ENCODE peak calls at places on chromosome 22, in six cellular contexts. D is endothelial cell of umbilical vein, M is AG04450, C is body of pancreas, Y is PC-3, T is omental fat pad. J is an unnamed sample.

GRCh38 chr22:23922921-23923320 is 28.7 kb downstream of the MIF start:
- DNase-seq in D (no peak), M (no peak), C (no peak), Y (no peak), T (no peak), J (no peak)

GRCh38 chr22:38796262-38796957 is 2.5 kb upstream of the DNAL4 start:
- DNase-seq in D (no peak), M (no peak), C (no peak), Y (no peak), T (no peak), J (no peak)

GRCh38 chr22:17190702-17191101 is 28.5 kb downstream of the ADA2 start:
- DNase-seq in D (no peak), M (no peak), C (no peak), Y (no peak), T (no peak), J (no peak)

GRCh38 chr22:32407332-32407731 is 4.7 kb downstream of the RTCB start:
- DNase-seq in D (no peak), M (no peak), C (no peak), Y (no peak), T (no peak), J (no peak)

GRCh38 chr22:41940853-41941765 is 5.8 kb downstream of the CENPM start:
- DNase-seq in D (peak; percentile 75), M (peak; percentile 64), C (peak; percentile 88), Y (peak; percentile 67), T (peak; percentile 76), J (peak; percentile 93)

GRCh38 chr22:45271667-45272188 is 13.0 kb upstream of the UPK3A start:
- DNase-seq in D (no peak), M (no peak), C (peak; percentile 44), Y (no peak), T (no peak), J (no peak)

GRCh38 chr22:21857501-21857914 is 9.9 kb downstream of the MAPK1 start:
- DNase-seq in D (no peak), M (no peak), C (no peak), Y (no peak), T (no peak), J (no peak)

GRCh38 chr22:22692707-22693530 is 48.5 kb downstream of the GGTLC2 start:
- DNase-seq in D (peak; percentile 36), M (no peak), C (peak; percentile 86), Y (peak; percentile 83), T (no peak), J (peak; percentile 90)

GRCh38 chr22:45201678-45202332 is 38.1 kb downstream of the NUP50 start:
- DNase-seq in D (no peak), M (peak; percentile 99), C (no peak), Y (peak; percentile 89), T (no peak), J (no peak)

GRCh38 chr22:20402960-20403778 is 9.2 kb downstream of the ZNF74 start:
- DNase-seq in D (no peak), M (no peak), C (no peak), Y (no peak), T (no peak), J (no peak)

GRCh38 chr22:46111645-46112306 is 38.5 kb upstream of the PPARA start:
- DNase-seq in D (no peak), M (no peak), C (peak; percentile 45), Y (no peak), T (no peak), J (no peak)

GRCh38 chr22:45263790-45264269 is 20.9 kb upstream of the UPK3A start:
- DNase-seq in D (peak; percentile 61), M (peak; percentile 34), C (peak; percentile 87), Y (no peak), T (no peak), J (peak; percentile 63)

GRCh38 chr22:42080287-42080686 is 787 bp downstream of the SMDT1 start:
- DNase-seq in D (peak; percentile 68), M (no peak), C (peak; percentile 45), Y (peak; percentile 8), T (no peak), J (no peak)

GRCh38 chr22:46373838-46374662 is 38.5 kb downstream of the TRMU start:
- DNase-seq in D (peak; percentile 51), M (no peak), C (no peak), Y (no peak), T (no peak), J (peak; percentile 84)

GRCh38 chr22:39080993-39081513 is 4.0 kb downstream of the APOBEC3G start:
- DNase-seq in D (no peak), M (no peak), C (no peak), Y (no peak), T (no peak), J (no peak)

GRCh38 chr22:49771266-49772065 is 56.2 kb downstream of the BRD1 start:
- DNase-seq in D (no peak), M (no peak), C (no peak), Y (no peak), T (no peak), J (no peak)

GRCh38 chr22:34105461-34106062 is 185.3 kb upstream of the LARGE1 start:
- DNase-seq in D (no peak), M (no peak), C (peak; percentile 60), Y (peak; percentile 9), T (peak; percentile 52), J (no peak)

GRCh38 chr22:18078329-18079041 is 695 bp downstream of the PEX26 start:
- DNase-seq in D (peak; percentile 26), M (no peak), C (peak; percentile 59), Y (peak; percentile 45), T (no peak), J (peak; percentile 64)

GRCh38 chr22:39139933-39140332 is 12.5 kb downstream of the CBX7 start:
- DNase-seq in D (no peak), M (no peak), C (no peak), Y (no peak), T (no peak), J (no peak)

GRCh38 chr22:24391836-24392217 is 35.6 kb upstream of the ADORA2A start:
- DNase-seq in D (peak; percentile 60), M (peak; percentile 38), C (no peak), Y (peak; percentile 7), T (no peak), J (no peak)

GRCh38 chr22:38442967-38443674 is 11.9 kb downstream of the KCNJ4 start:
- DNase-seq in D (no peak), M (no peak), C (no peak), Y (no peak), T (no peak), J (no peak)

GRCh38 chr22:32080904-32081303 is 37.8 kb downstream of the SLC5A1 start:
- DNase-seq in D (peak; percentile 11), M (peak; percentile 6), C (peak; percentile 28), Y (peak; percentile 60), T (no peak), J (no peak)

GRCh38 chr22:36106910-36107309 is 53.6 kb downstream of the APOL3 start:
- DNase-seq in D (no peak), M (no peak), C (no peak), Y (no peak), T (no peak), J (no peak)

DNA sequence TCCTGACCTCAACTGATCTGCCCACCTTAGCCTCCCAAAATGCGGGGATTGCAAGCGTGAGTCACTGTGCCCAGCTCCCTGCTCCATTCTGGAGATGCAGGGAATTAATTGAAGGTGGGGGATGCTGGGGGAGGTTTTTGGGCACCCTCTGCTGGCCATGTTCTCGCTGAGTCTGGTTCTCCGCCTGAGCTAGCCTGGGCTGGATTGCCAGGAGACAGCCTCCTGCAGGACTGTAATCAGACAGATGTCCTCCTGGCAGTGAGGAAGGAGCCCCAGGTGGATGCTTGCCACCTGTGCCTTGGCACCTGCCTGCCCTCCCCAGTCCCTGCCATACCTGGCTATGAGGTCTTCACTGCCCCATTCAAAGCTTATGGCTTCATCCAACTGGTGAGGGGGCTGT is 5.4 kb downstream of the MTFP1 start:
- DNase-seq in D (no peak), M (no peak), C (no peak), Y (no peak), T (no peak), J (no peak)
- TF ChIP-seq CTCF in D (no peak), M (no peak), C (no peak), Y (no peak), T (no peak), J (no peak)

DNA sequence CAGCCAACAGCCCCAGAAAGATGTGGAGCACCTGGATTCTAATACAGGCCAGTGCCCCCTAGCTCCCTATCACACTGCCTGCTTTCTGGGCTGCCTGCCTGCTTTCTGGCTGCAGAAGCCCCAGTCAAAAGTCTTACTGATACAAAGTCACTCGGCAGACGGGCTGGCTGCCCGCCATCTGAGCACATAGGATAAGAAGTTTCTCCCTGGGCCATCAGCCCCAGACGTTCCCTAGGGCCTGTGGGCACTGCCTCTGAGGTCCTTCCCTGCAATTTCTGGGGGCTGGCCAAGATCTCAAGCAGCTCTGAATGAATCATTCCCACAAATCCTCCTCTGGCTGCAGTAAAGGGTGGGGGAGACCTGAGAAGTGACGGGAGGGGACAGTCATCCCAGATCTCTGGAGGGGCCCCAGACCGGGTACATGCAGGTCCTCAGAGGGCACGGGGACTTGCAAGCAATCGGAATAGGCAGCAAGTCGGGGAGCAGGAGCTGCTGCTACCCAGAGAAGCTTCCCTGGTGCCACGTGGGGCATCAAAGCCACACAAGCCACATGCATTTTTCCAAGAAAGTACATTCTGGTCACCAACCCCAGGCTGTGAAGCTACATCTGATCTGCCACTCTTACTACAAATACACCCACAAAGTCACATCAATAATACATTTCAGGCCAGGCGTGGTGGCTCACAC is 4.7 kb downstream of the TPST2 start:
- DNase-seq in D (peak; percentile 80), M (no peak), C (peak; percentile 66), Y (peak; percentile 81), T (no peak), J (peak; percentile 17)
- TF ChIP-seq CTCF in D (peak; percentile 6), M (peak; percentile 31), C (no peak), Y (no peak), T (no peak), J (no peak)

GRCh38 chr22:40469181-40469580 is 98.8 kb downstream of the SGSM3 start:
- DNase-seq in D (no peak), M (no peak), C (no peak), Y (no peak), T (no peak), J (no peak)
- TF ChIP-seq CTCF in D (no peak), M (no peak), C (no peak), Y (no peak), T (no peak), J (no peak)

GRCh38 chr22:29202231-29203192 is 3.2 kb upstream of the EMID1 start:
- DNase-seq in D (peak; percentile 26), M (no peak), C (no peak), Y (peak; percentile 31), T (no peak), J (peak; percentile 62)
- TF ChIP-seq CTCF in D (peak; percentile 49), M (peak; percentile 42), C (peak; percentile 37), Y (peak; percentile 63), T (no peak), J (no peak)

J was measured in mucosa of descending colon.